ENCODE peak calls at places on chromosomes 7 and 10, in five cellular contexts. U, H, X, O and S are unnamed samples.

GRCh38 chr7:151837285-151838042 is 39.5 kb downstream of the PRKAG2 start:
- DNase-seq in U (no peak), H (no peak), X (no peak), O (no peak), S (no peak)

GRCh38 chr7:33754933-33755928 is 150.1 kb upstream of the BMPER start:
- DNase-seq in U (no peak), H (no peak), X (no peak), O (no peak), S (no peak)

GRCh38 chr7:4747746-4748145 is 27.7 kb upstream of the AP5Z1 start:
- DNase-seq in U (no peak), H (no peak), X (no peak), O (no peak), S (no peak)

GRCh38 chr10:79385804-79386531 is 38.7 kb downstream of the PPIF start:
- DNase-seq in U (no peak), H (no peak), X (no peak), O (no peak), S (peak)

GRCh38 chr7:158284121-158284520 is 303.5 kb downstream of the PTPRN2 start:
- DNase-seq in U (no peak), H (no peak), X (no peak), O (no peak), S (peak)

GRCh38 chr10:114239994-114240345 is 916 bp downstream of the VWA2 start:
- DNase-seq in U (no peak), H (no peak), X (no peak), O (no peak), S (no peak)

GRCh38 chr10:77862595-77862994 is 64.0 kb downstream of the DLG5 start:
- DNase-seq in U (no peak), H (no peak), X (no peak), O (no peak), S (no peak)

GRCh38 chr10:46014215-46014614 is 16.2 kb downstream of the NCOA4 start:
- DNase-seq in U (no peak), H (no peak), X (no peak), O (no peak), S (no peak)

GRCh38 chr7:105799677-105800076 is 76.7 kb downstream of the ATXN7L1 start:
- DNase-seq in U (no peak), H (no peak), X (no peak), O (no peak), S (no peak)

GRCh38 chr7:18861514-18861913 is 255.9 kb downstream of the TWIST1 start:
- DNase-seq in U (no peak), H (no peak), X (no peak), O (no peak), S (no peak)

GRCh38 chr10:86635402-86635801 is 18.9 kb upstream of the OPN4 start:
- DNase-seq in U (no peak), H (no peak), X (no peak), O (no peak), S (no peak)

GRCh38 chr10:120969219-120969645 is 118.1 kb downstream of the WDR11 start:
- DNase-seq in U (no peak), H (no peak), X (no peak), O (no peak), S (no peak)

GRCh38 chr10:73893386-73893785 is 17.5 kb upstream of the PLAU start:
- DNase-seq in U (no peak), H (no peak), X (no peak), O (no peak), S (no peak)

GRCh38 chr7:128729489-128729888 is 9.7 kb upstream of the CALU start:
- DNase-seq in U (no peak), H (no peak), X (no peak), O (no peak), S (no peak)

GRCh38 chr7:37643876-37644275 is 39.7 kb upstream of the GPR141 start:
- DNase-seq in U (no peak), H (no peak), X (no peak), O (no peak), S (no peak)

GRCh38 chr10:3095373-3096139 is 28.2 kb downstream of the PFKP start:
- DNase-seq in U (peak), H (peak), X (no peak), O (no peak), S (peak)

GRCh38 chr10:67076175-67076574 is 150.3 kb downstream of the LRRTM3 start:
- DNase-seq in U (no peak), H (no peak), X (no peak), O (no peak), S (no peak)

GRCh38 chr7:159144756-159145543 is at the start of gene VIPR2:
- DNase-seq in U (peak), H (no peak), X (no peak), O (no peak), S (no peak)

GRCh38 chr10:23051278-23051677 is 44.1 kb upstream of the MSRB2 start:
- DNase-seq in U (no peak), H (no peak), X (no peak), O (no peak), S (no peak)

GRCh38 chr10:5976689-5977470 is 463 bp downstream of the IL15RA start:
- DNase-seq in U (peak), H (peak), X (peak), O (peak), S (peak)

GRCh38 chr10:89566095-89566950 is 30.9 kb upstream of the SLC16A12 start:
- DNase-seq in U (no peak), H (no peak), X (no peak), O (no peak), S (no peak)

GRCh38 chr10:21214329-21214728 is 311.2 kb downstream of the SKIDA1 start:
- DNase-seq in U (no peak), H (no peak), X (no peak), O (no peak), S (no peak)

GRCh38 chr10:36026081-36026480 is 384.0 kb upstream of the FZD8 start:
- DNase-seq in U (no peak), H (no peak), X (no peak), O (no peak), S (no peak)

GRCh38 chr7:32427769-32428291 is 62.4 kb downstream of the LSM5 start:
- DNase-seq in U (peak), H (peak), X (peak), O (peak), S (peak)

GRCh38 chr7:49643321-49643720 is 130.1 kb upstream of the VWC2 start:
- DNase-seq in U (no peak), H (no peak), X (no peak), O (no peak), S (no peak)

GRCh38 chr10:110456523-110457091 is 41.1 kb upstream of the DUSP5 start:
- DNase-seq in U (no peak), H (no peak), X (no peak), O (no peak), S (no peak)

GRCh38 chr7:76233538-76234281 is 32.0 kb downstream of the SRRM3 start:
- DNase-seq in U (no peak), H (no peak), X (no peak), O (no peak), S (no peak)

GRCh38 chr7:90461216-90461615 is 8.2 kb upstream of the PTTG1IP2 start:
- DNase-seq in U (no peak), H (no peak), X (no peak), O (no peak), S (no peak)

GRCh38 chr10:122911889-122912484 is 1.6 kb downstream of the FAM24A start:
- DNase-seq in U (peak), H (peak), X (peak), O (peak), S (peak)

GRCh38 chr7:6162650-6163366 is 109.6 kb downstream of the CYTH3 start:
- DNase-seq in U (no peak), H (no peak), X (no peak), O (no peak), S (no peak)

GRCh38 chr10:71025535-71025934 is 137.2 kb upstream of the PCBD1 start:
- DNase-seq in U (no peak), H (no peak), X (no peak), O (no peak), S (no peak)

GRCh38 chr7:116364469-116364868 is 135.1 kb upstream of the CAV2 start:
- DNase-seq in U (no peak), H (no peak), X (no peak), O (no peak), S (no peak)

GRCh38 chr7:103683348-103683747 is 237.3 kb upstream of the SLC26A5 start:
- DNase-seq in U (no peak), H (no peak), X (no peak), O (no peak), S (no peak)

GRCh38 chr10:78932861-78933260 is 135.9 kb upstream of the ZMIZ1 start:
- DNase-seq in U (no peak), H (no peak), X (no peak), O (no peak), S (no peak)

GRCh38 chr10:121608669-121609190 is 10.5 kb upstream of the FGFR2 start:
- DNase-seq in U (peak), H (no peak), X (no peak), O (no peak), S (peak)

GRCh38 chr7:68199951-68200660 is 1203.5 kb downstream of the TYW1 start:
- DNase-seq in U (no peak), H (no peak), X (no peak), O (no peak), S (no peak)

GRCh38 chr10:124701881-124702656 is 42.1 kb downstream of the FAM53B start:
- DNase-seq in U (peak), H (no peak), X (no peak), O (peak), S (no peak)

GRCh38 chr10:10589540-10589939 is 428.1 kb upstream of the CELF2 start:
- DNase-seq in U (no peak), H (no peak), X (no peak), O (no peak), S (no peak)

GRCh38 chr10:124290095-124290795 is 128.5 kb downstream of the OAT start:
- DNase-seq in U (peak), H (no peak), X (no peak), O (no peak), S (peak)

GRCh38 chr10:73968101-73968515 is 29.8 kb upstream of the VCL start:
- DNase-seq in U (no peak), H (no peak), X (no peak), O (no peak), S (no peak)